ENCODE peak calls at places on chromosomes 5 and 9, in four cellular contexts. Z is chondrocyte, K is IMR-90, F is T-helper 1 cell. H is an unnamed sample.

GRCh38 chr5:147918101-147918500 is 11.8 kb upstream of the C5orf46 start:
- DNase-seq in Z (no peak), K (peak; percentile 65), F (no peak), H (no peak)

GRCh38 chr5:176730815-176731475 is 79.4 kb upstream of the UNC5A start:
- DNase-seq in Z (no peak), K (no peak), F (no peak), H (peak; percentile 6)

GRCh38 chr9:11868795-11869194 is 824.4 kb upstream of the TYRP1 start:
- DNase-seq in Z (no peak), K (no peak), F (no peak), H (no peak)

GRCh38 chr5:10485142-10485795 is 43.6 kb downstream of the ROPN1L start:
- DNase-seq in Z (no peak), K (peak; percentile 96), F (no peak), H (no peak)

GRCh38 chr9:99436636-99437035 is 214.6 kb downstream of the SEC61B start:
- DNase-seq in Z (no peak), K (no peak), F (no peak), H (no peak)

GRCh38 chr5:52457808-52458207 is 329.9 kb upstream of the ITGA1 start:
- DNase-seq in Z (no peak), K (no peak), F (no peak), H (no peak)

GRCh38 chr5:125412561-125413535 is 666.4 kb upstream of the ZNF608 start:
- DNase-seq in Z (peak; percentile 89), K (peak; percentile 91), F (no peak), H (peak; percentile 76)

GRCh38 chr5:173291722-173292658 is 36.2 kb downstream of the STC2 start:
- DNase-seq in Z (no peak), K (peak; percentile 62), F (no peak), H (no peak)

GRCh38 chr9:734831-735511 is 106.5 kb upstream of the DMRT1 start:
- DNase-seq in Z (no peak), K (peak; percentile 97), F (no peak), H (no peak)

GRCh38 chr9:97852399-97853055 is 499 bp upstream of the FOXE1 start:
- DNase-seq in Z (no peak), K (no peak), F (no peak), H (no peak)

GRCh38 chr5:13498279-13498678 is 446.2 kb downstream of the DNAH5 start:
- DNase-seq in Z (no peak), K (no peak), F (no peak), H (no peak)

GRCh38 chr5:169183581-169183980 is 117.4 kb downstream of the SLIT3 start:
- DNase-seq in Z (no peak), K (no peak), F (no peak), H (no peak)

GRCh38 chr5:132260051-132260450 is 2.6 kb downstream of the PDLIM4 start:
- DNase-seq in Z (peak; percentile 51), K (peak; percentile 61), F (no peak), H (peak; percentile 76)

GRCh38 chr5:37840036-37840909 is at the start of gene GDNF:
- DNase-seq in Z (no peak), K (peak; percentile 77), F (no peak), H (no peak)

GRCh38 chr5:110258460-110258859 is 468.0 kb downstream of the TMEM232 start:
- DNase-seq in Z (peak; percentile 34), K (no peak), F (no peak), H (no peak)

GRCh38 chr9:4590430-4591122 is 71.5 kb upstream of the PLPP6 start:
- DNase-seq in Z (no peak), K (peak; percentile 57), F (no peak), H (no peak)

GRCh38 chr5:36502608-36503007 is 103.8 kb upstream of the SLC1A3 start:
- DNase-seq in Z (no peak), K (peak; percentile 82), F (no peak), H (no peak)

GRCh38 chr5:107621089-107621488 is 49.6 kb downstream of the EFNA5 start:
- DNase-seq in Z (no peak), K (no peak), F (no peak), H (no peak)

GRCh38 chr9:34511160-34511513 is 11.7 kb downstream of the ENHO start:
- DNase-seq in Z (no peak), K (no peak), F (no peak), H (peak; percentile 24)

GRCh38 chr9:113154471-113154870 is 3.7 kb downstream of the SLC31A2 start:
- DNase-seq in Z (no peak), K (peak; percentile 79), F (no peak), H (no peak)

GRCh38 chr5:160230686-160231527 is 1.6 kb downstream of the FABP6 start:
- DNase-seq in Z (no peak), K (peak; percentile 80), F (no peak), H (no peak)

GRCh38 chr5:157630341-157630740 is 21.9 kb downstream of the SOX30 start:
- DNase-seq in Z (no peak), K (no peak), F (no peak), H (no peak)

GRCh38 chr5:14347522-14347921 is 204.4 kb downstream of the TRIO start:
- DNase-seq in Z (no peak), K (peak; percentile 32), F (no peak), H (no peak)

GRCh38 chr5:154141686-154142300 is 48.7 kb upstream of the GALNT10 start:
- DNase-seq in Z (no peak), K (no peak), F (no peak), H (no peak)

GRCh38 chr5:143244990-143245389 is 158.5 kb downstream of the NR3C1 start:
- DNase-seq in Z (no peak), K (peak; percentile 40), F (no peak), H (no peak)

GRCh38 chr9:32378993-32379729 is 5.3 kb upstream of the ACO1 start:
- DNase-seq in Z (no peak), K (peak; percentile 85), F (peak; percentile 52), H (no peak)

GRCh38 chr5:142869883-142870282 is 99.7 kb downstream of the ARHGAP26 start:
- DNase-seq in Z (no peak), K (peak; percentile 11), F (no peak), H (no peak)

GRCh38 chr9:34127035-34127948 is 794 bp upstream of the DCAF12 start:
- DNase-seq in Z (no peak), K (no peak), F (no peak), H (no peak)

GRCh38 chr5:158796812-158797497 is 302.8 kb downstream of the EBF1 start:
- DNase-seq in Z (no peak), K (no peak), F (no peak), H (no peak)

GRCh38 chr5:40594811-40595210 is 84.9 kb upstream of the PTGER4 start:
- DNase-seq in Z (no peak), K (peak; percentile 56), F (no peak), H (no peak)

GRCh38 chr9:136453326-136453725 is 13.7 kb upstream of the INPP5E start:
- DNase-seq in Z (no peak), K (no peak), F (no peak), H (no peak)

GRCh38 chr9:136565075-136565721 is 19.4 kb upstream of the NOTCH1 start:
- DNase-seq in Z (no peak), K (no peak), F (no peak), H (no peak)

GRCh38 chr5:2710910-2711309 is 40.6 kb downstream of the IRX2 start:
- DNase-seq in Z (no peak), K (no peak), F (no peak), H (no peak)